ENCODE peak calls at places on chromosome 15, in four cellular contexts. C, X, B and H are unnamed samples.
A peak's percentile ranks its signal among the peaks of the same experiment; 100 is the strongest.

GRCh38 chr15:77656294-77656693 is 23.6 kb upstream of the LINGO1 start:
- DNase-seq in C (no peak), B (no peak), X (no peak), H (no peak)

GRCh38 chr15:27490867-27491595 is 520.0 kb downstream of the GABRG3 start:
- DNase-seq in X (no peak), C (no peak), B (no peak), H (no peak)

GRCh38 chr15:97706059-97706458 is 254.4 kb upstream of the ARRDC4 start:
- DNase-seq in B (no peak), C (no peak), X (no peak), H (no peak)

GRCh38 chr15:22942877-22943276 is 37.3 kb downstream of the CYFIP1 start:
- DNase-seq in C (no peak), B (no peak), X (no peak), H (no peak)

GRCh38 chr15:66411190-66411589 is 24.5 kb downstream of the MAP2K1 start:
- DNase-seq in X (no peak), B (no peak), C (no peak), H (no peak)

GRCh38 chr15:97903560-97904195 is 56.8 kb upstream of the ARRDC4 start:
- DNase-seq in B (no peak), X (no peak), C (no peak), H (no peak)

GRCh38 chr15:78097667-78098066 is 5.3 kb downstream of the SH2D7 start:
- DNase-seq in C (no peak), X (no peak), B (no peak), H (no peak)

GRCh38 chr15:82660378-82660777 is 13.2 kb upstream of the CPEB1 start:
- DNase-seq in X (no peak), C (no peak), B (no peak), H (no peak)

DNA sequence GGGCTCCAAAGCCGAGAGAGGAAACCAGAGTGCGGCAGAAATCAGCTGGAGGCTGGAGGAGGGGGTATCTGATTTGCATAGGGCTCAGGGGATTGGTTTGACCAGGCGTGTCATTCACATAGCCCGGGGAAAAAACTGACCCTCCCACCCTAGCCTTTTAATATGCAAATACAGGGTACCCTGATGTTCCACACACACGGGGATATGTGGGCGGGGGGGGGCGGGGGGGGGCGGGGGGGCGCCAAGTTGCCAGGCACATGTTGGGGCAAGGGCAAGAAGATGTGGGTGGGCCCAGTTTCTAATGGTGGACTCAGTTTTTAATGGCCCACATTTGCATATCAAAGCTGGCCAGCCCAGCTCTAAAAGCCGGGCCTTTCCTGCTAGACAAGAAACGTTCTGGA is 157.1 kb downstream of the AGBL1 start:
- DNase-seq in B (peak; percentile 67), X (no peak), C (no peak), H (no peak)
- TF ChIP-seq TCF12 in B (no peak), X (no peak), C (no peak), H (no peak)

GRCh38 chr15:70093481-70094309 is 4.0 kb downstream of the TLE3 start:
- DNase-seq in B (no peak), C (no peak), X (no peak), H (no peak)

GRCh38 chr15:70092462-70092850 is 5.3 kb downstream of the TLE3 start:
- DNase-seq in B (no peak), C (no peak), X (no peak), H (no peak)

GRCh38 chr15:70093070-70093469 is 4.6 kb downstream of the TLE3 start:
- DNase-seq in C (peak; percentile 23), X (no peak), B (no peak), H (no peak)

GRCh38 chr15:70090436-70091291 is 7.1 kb downstream of the TLE3 start:
- DNase-seq in X (no peak), B (no peak), C (no peak), H (no peak)

GRCh38 chr15:70091649-70092461 is 5.9 kb downstream of the TLE3 start:
- DNase-seq in C (peak; percentile 60), B (no peak), X (no peak), H (peak; percentile 81)
- H4K20me1 ChIP-seq in C (peaks cover 87% of the 10 kb centered on the region), B (peaks cover 43% of the 10 kb centered on the region), X (peaks cover 8% of the 10 kb centered on the region), H (peaks cover 75% of the 10 kb centered on the region)

GRCh38 chr15:100116416-100117190 is 225.2 kb downstream of the ADAMTS17 start:
- DNase-seq in B (no peak), X (no peak), C (no peak), H (no peak)

GRCh38 chr15:100121285-100121684 is 220.5 kb downstream of the ADAMTS17 start:
- DNase-seq in X (no peak), B (no peak), C (no peak), H (no peak)

GRCh38 chr15:100115711-100116090 is 226.1 kb downstream of the ADAMTS17 start:
- DNase-seq in B (no peak), C (no peak), X (no peak), H (no peak)

GRCh38 chr15:100120111-100120510 is 221.7 kb downstream of the ADAMTS17 start:
- DNase-seq in B (no peak), X (no peak), C (no peak), H (no peak)

DNA sequence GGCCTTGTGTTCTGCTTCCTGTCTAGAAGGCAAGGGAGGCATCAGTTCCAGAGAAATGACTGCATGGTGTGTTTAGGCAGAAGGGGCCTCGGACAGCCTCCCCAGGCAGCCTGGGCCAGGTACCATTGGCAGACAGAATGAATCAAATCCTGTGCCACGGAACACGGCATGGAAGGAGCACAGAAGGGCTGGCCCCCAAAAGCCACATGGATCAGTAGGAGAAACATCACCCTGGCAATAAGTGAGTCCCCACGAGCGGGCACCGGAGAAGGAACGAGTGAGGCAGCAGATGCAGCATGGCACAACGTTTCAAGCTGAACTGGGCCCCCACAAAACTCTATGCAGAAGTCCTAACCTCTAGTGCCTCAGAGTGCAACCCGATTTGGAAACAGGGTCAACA is 223.2 kb downstream of the ADAMTS17 start:
- DNase-seq in B (no peak), C (no peak), X (no peak), H (no peak)
- TF ChIP-seq TCF12 in B (no peak), C (no peak), X (no peak), H (no peak)

GRCh38 chr15:75654201-75654907 is 6.6 kb downstream of the SNX33 start:
- DNase-seq in X (no peak), B (no peak), C (no peak), H (no peak)
- H4K20me1 ChIP-seq in X (no peaks in the 10 kb centered on the region), B (peaks cover 7% of the 10 kb centered on the region), C (peaks cover 32% of the 10 kb centered on the region), H (peaks cover 64% of the 10 kb centered on the region)

DNA sequence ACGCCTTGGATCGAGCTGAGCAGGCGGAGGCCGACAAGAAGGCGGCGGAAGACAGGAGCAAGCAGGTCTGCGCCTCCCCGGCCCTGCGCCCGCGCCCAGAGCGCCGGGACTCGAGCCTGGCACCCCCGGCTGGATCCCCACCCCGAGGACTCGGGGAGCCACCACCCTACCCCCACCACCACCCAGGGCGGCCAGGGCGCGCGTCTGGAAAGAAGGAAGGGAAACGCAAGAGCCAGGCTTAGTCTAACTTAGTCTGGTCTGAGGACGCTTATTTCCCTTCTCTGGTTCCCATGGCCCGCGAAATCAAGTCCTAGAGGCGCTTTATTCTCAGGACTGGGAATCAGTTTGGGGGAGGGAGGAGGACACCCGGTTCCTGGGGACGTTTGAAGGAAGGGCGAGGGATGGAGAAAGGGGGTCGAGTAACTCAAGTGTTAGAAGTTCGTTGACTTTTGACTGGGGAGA is 363 bp downstream of the TPM1 start:
- DNase-seq in X (no peak), B (no peak), C (no peak), H (peak; percentile 64)
- TF ChIP-seq TCF12 in X (no peak), B (no peak), C (no peak), H (no peak)

GRCh38 chr15:63826513-63826912 is 7.2 kb downstream of the HERC1 start:
- DNase-seq in B (no peak), C (no peak), X (no peak), H (no peak)
- H4K20me1 ChIP-seq in B (no peaks in the 10 kb centered on the region), C (no peaks in the 10 kb centered on the region), X (no peaks in the 10 kb centered on the region), H (peaks cover 75% of the 10 kb centered on the region)

DNA sequence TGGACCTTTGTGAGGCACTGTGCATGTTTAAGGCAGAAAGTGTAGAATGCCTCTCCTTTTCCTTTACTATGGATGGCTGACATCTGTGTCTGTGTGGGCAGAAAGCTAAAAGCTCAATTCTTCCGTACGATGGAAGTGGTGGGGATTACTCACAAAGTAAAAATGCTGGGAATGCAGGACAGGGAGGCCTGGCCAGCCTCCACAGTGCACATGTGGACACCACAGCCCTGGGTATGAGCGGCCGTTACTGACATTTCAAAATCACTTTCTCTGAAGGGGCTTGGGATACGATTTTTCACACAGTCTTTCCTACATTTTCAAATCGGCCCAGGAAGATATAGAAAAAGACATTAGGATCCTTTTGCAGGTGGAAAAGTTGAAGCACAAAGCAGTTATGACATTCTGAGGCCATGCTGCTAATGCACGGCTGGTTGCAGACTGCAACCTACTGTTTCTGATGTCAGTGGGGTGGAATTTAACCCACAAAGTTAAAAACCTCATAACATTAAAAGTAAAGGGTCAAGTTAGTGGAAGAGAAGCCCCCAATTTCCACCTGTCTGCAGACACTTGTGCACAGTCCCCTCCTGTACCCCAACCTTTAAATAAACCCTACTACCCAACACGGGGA is 27.9 kb downstream of the EHD4 start:
- DNase-seq in C (peak; percentile 70), B (no peak), X (no peak), H (no peak)
- TF ChIP-seq TCF12 in C (no peak), B (no peak), X (no peak), H (peak; percentile 98)

GRCh38 chr15:56948766-56949105 is 30.3 kb downstream of the TCF12 start:
- DNase-seq in X (no peak), C (no peak), B (no peak), H (no peak)
- H4K20me1 ChIP-seq in X (no peaks in the 10 kb centered on the region), C (no peaks in the 10 kb centered on the region), B (peaks cover 6% of the 10 kb centered on the region), H (peaks cover 26% of the 10 kb centered on the region)

GRCh38 chr15:71600237-71600636 is 210.1 kb upstream of the NR2E3 start:
- DNase-seq in X (no peak), C (no peak), B (no peak), H (no peak)

GRCh38 chr15:71595846-71596553 is 214.4 kb upstream of the NR2E3 start:
- DNase-seq in C (no peak), X (no peak), B (no peak), H (no peak)

GRCh38 chr15:71598741-71599140 is 211.6 kb upstream of the NR2E3 start:
- DNase-seq in B (no peak), X (no peak), C (no peak), H (no peak)

GRCh38 chr15:71599404-71600225 is 210.7 kb upstream of the NR2E3 start:
- DNase-seq in B (no peak), C (no peak), X (no peak), H (no peak)

GRCh38 chr15:71596672-71597071 is 213.7 kb upstream of the NR2E3 start:
- DNase-seq in C (no peak), X (no peak), B (no peak), H (no peak)
- TF ChIP-seq TCF12 in C (no peak), X (no peak), B (no peak), H (no peak)

DNA sequence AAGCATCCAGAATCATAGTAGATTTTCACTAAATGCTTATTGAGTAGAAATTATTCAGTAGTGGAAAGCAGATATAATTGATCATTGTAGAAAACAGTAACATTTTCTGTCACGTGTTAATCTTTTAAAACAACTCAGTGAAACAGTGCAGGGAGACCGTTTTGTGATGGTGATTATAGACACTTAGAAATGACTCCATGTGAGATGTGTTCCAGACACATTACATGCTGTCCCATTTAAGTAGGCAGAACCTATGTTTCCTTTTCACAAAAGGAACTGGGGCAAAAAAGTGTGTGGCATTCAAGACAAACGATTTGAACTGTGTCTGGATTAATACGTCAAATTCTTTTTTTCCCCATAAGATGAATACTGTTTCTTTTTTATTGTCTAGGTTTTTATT is 126.5 kb downstream of the TCF12 start:
- DNase-seq in X (no peak), C (no peak), B (no peak), H (no peak)
- H4K20me1 ChIP-seq in X (no peaks in the 10 kb centered on the region), C (no peaks in the 10 kb centered on the region), B (no peaks in the 10 kb centered on the region), H (peaks cover 5% of the 10 kb centered on the region)